ENCODE peak calls at places on chromosomes 6 and 20, in six cellular contexts. One of them, this sample, is unnamed.
A peak's percentile ranks its signal among the peaks of the same experiment; 100 is the strongest.

GRCh38 chr6:39196648-39197047 is 32.6 kb downstream of the KCNK5 start:
- DNase-seq in transverse colon: no peak
- DNase-seq in thoracic aorta: no peak
- DNase-seq in body of pancreas: no peak
- DNase-seq in heart right ventricle: no peak
- DNase-seq in prostate gland: no peak
- DNase-seq in this sample: peak; percentile 1

GRCh38 chr20:62164879-62165761 is 17.7 kb upstream of the MTG2 start:
- DNase-seq in thoracic aorta: no peak
- DNase-seq in body of pancreas: no peak
- DNase-seq in transverse colon: no peak
- DNase-seq in heart right ventricle: no peak
- DNase-seq in prostate gland: no peak
- DNase-seq in this sample: no peak

GRCh38 chr6:158284340-158285210 is 27.7 kb upstream of the TULP4 start:
- DNase-seq in heart right ventricle: no peak
- DNase-seq in transverse colon: no peak
- DNase-seq in body of pancreas: no peak
- DNase-seq in thoracic aorta: no peak
- DNase-seq in prostate gland: peak; percentile 10
- DNase-seq in this sample: peak; percentile 14

GRCh38 chr20:63521602-63522001 is 1.0 kb downstream of the PPDPF start:
- DNase-seq in transverse colon: no peak
- DNase-seq in heart right ventricle: peak; percentile 22
- DNase-seq in body of pancreas: no peak
- DNase-seq in prostate gland: no peak
- DNase-seq in thoracic aorta: no peak
- DNase-seq in this sample: no peak

GRCh38 chr6:44001318-44001868 is 125.9 kb downstream of the MRPL14 start:
- DNase-seq in prostate gland: no peak
- DNase-seq in body of pancreas: no peak
- DNase-seq in thoracic aorta: no peak
- DNase-seq in transverse colon: no peak
- DNase-seq in heart right ventricle: no peak
- DNase-seq in this sample: no peak

GRCh38 chr20:56032251-56032650 is 26.9 kb upstream of the CBLN4 start:
- DNase-seq in transverse colon: no peak
- DNase-seq in prostate gland: no peak
- DNase-seq in body of pancreas: no peak
- DNase-seq in thoracic aorta: no peak
- DNase-seq in heart right ventricle: no peak
- DNase-seq in this sample: no peak

GRCh38 chr6:145012039-145012662 is 723.2 kb downstream of the EPM2A start:
- DNase-seq in prostate gland: no peak
- DNase-seq in thoracic aorta: no peak
- DNase-seq in body of pancreas: no peak
- DNase-seq in transverse colon: no peak
- DNase-seq in heart right ventricle: no peak
- DNase-seq in this sample: no peak

GRCh38 chr6:136647363-136647763 is 97.1 kb upstream of the MAP7 start:
- DNase-seq in thoracic aorta: no peak
- DNase-seq in body of pancreas: peak; percentile 65
- DNase-seq in transverse colon: no peak
- DNase-seq in heart right ventricle: no peak
- DNase-seq in prostate gland: no peak
- DNase-seq in this sample: peak; percentile 65

GRCh38 chr6:53269827-53270226 is 78.9 kb downstream of the ELOVL5 start:
- DNase-seq in heart right ventricle: no peak
- DNase-seq in transverse colon: no peak
- DNase-seq in prostate gland: no peak
- DNase-seq in thoracic aorta: no peak
- DNase-seq in body of pancreas: no peak
- DNase-seq in this sample: no peak

GRCh38 chr6:22113046-22113766 is 183.6 kb downstream of the PRL start:
- DNase-seq in body of pancreas: peak; percentile 16
- DNase-seq in transverse colon: no peak
- DNase-seq in heart right ventricle: no peak
- DNase-seq in thoracic aorta: peak; percentile 14
- DNase-seq in prostate gland: no peak
- DNase-seq in this sample: no peak

GRCh38 chr6:155495011-155495768 is 39.6 kb upstream of the NOX3 start:
- DNase-seq in thoracic aorta: no peak
- DNase-seq in transverse colon: peak; percentile 21
- DNase-seq in body of pancreas: peak; percentile 41
- DNase-seq in heart right ventricle: peak; percentile 18
- DNase-seq in prostate gland: no peak
- DNase-seq in this sample: no peak

GRCh38 chr6:105212587-105212986 is 32.8 kb upstream of the POPDC3 start:
- DNase-seq in body of pancreas: no peak
- DNase-seq in heart right ventricle: no peak
- DNase-seq in transverse colon: no peak
- DNase-seq in thoracic aorta: no peak
- DNase-seq in prostate gland: no peak
- DNase-seq in this sample: no peak

GRCh38 chr20:49695830-49696229 is 17.8 kb downstream of the B4GALT5 start:
- DNase-seq in transverse colon: no peak
- DNase-seq in heart right ventricle: no peak
- DNase-seq in body of pancreas: no peak
- DNase-seq in thoracic aorta: no peak
- DNase-seq in prostate gland: no peak
- DNase-seq in this sample: no peak

GRCh38 chr6:82507112-82507511 is 143.5 kb downstream of the TPBG start:
- DNase-seq in prostate gland: no peak
- DNase-seq in body of pancreas: no peak
- DNase-seq in thoracic aorta: no peak
- DNase-seq in transverse colon: no peak
- DNase-seq in heart right ventricle: no peak
- DNase-seq in this sample: no peak

GRCh38 chr6:127904160-127904559 is 3.3 kb upstream of the THEMIS start:
- DNase-seq in transverse colon: no peak
- DNase-seq in heart right ventricle: no peak
- DNase-seq in prostate gland: no peak
- DNase-seq in thoracic aorta: no peak
- DNase-seq in body of pancreas: no peak
- DNase-seq in this sample: no peak

GRCh38 chr20:47392721-47393073 is 36.2 kb upstream of the ZMYND8 start:
- DNase-seq in body of pancreas: no peak
- DNase-seq in prostate gland: no peak
- DNase-seq in transverse colon: no peak
- DNase-seq in thoracic aorta: no peak
- DNase-seq in heart right ventricle: no peak
- DNase-seq in this sample: no peak

GRCh38 chr20:50318709-50319108 is 128.1 kb downstream of the CEBPB start:
- DNase-seq in prostate gland: no peak
- DNase-seq in transverse colon: peak; percentile 10
- DNase-seq in thoracic aorta: no peak
- DNase-seq in heart right ventricle: no peak
- DNase-seq in body of pancreas: no peak
- DNase-seq in this sample: no peak

GRCh38 chr6:143432588-143432987 is 17.9 kb downstream of the ADAT2 start:
- DNase-seq in thoracic aorta: no peak
- DNase-seq in heart right ventricle: no peak
- DNase-seq in body of pancreas: no peak
- DNase-seq in prostate gland: no peak
- DNase-seq in transverse colon: no peak
- DNase-seq in this sample: no peak

GRCh38 chr6:134674562-134674961 is 275.3 kb downstream of the ALDH8A1 start:
- DNase-seq in body of pancreas: no peak
- DNase-seq in prostate gland: no peak
- DNase-seq in thoracic aorta: no peak
- DNase-seq in heart right ventricle: no peak
- DNase-seq in transverse colon: no peak
- DNase-seq in this sample: no peak

GRCh38 chr6:41942045-41942851 is 640 bp upstream of the CCND3 start:
- DNase-seq in transverse colon: no peak
- DNase-seq in prostate gland: no peak
- DNase-seq in body of pancreas: no peak
- DNase-seq in heart right ventricle: no peak
- DNase-seq in thoracic aorta: no peak
- DNase-seq in this sample: no peak

GRCh38 chr6:131958551-131959470 is 7.6 kb upstream of the CCN2 start:
- DNase-seq in thoracic aorta: no peak
- DNase-seq in transverse colon: peak; percentile 63
- DNase-seq in heart right ventricle: no peak
- DNase-seq in body of pancreas: peak; percentile 53
- DNase-seq in prostate gland: no peak
- DNase-seq in this sample: no peak

GRCh38 chr6:170296746-170297576 is 6.1 kb upstream of the DLL1 start:
- DNase-seq in body of pancreas: no peak
- DNase-seq in prostate gland: no peak
- DNase-seq in heart right ventricle: no peak
- DNase-seq in transverse colon: no peak
- DNase-seq in thoracic aorta: no peak
- DNase-seq in this sample: no peak

GRCh38 chr6:167825759-167826229 is 917 bp upstream of the AFDN start:
- DNase-seq in transverse colon: peak; percentile 85
- DNase-seq in prostate gland: peak; percentile 80
- DNase-seq in heart right ventricle: peak; percentile 44
- DNase-seq in body of pancreas: peak; percentile 86
- DNase-seq in thoracic aorta: no peak
- DNase-seq in this sample: no peak

GRCh38 chr6:142566628-142567396 is 265.0 kb downstream of the ADGRG6 start:
- DNase-seq in transverse colon: peak; percentile 38
- DNase-seq in body of pancreas: peak; percentile 50
- DNase-seq in thoracic aorta: no peak
- DNase-seq in prostate gland: peak; percentile 20
- DNase-seq in heart right ventricle: no peak
- DNase-seq in this sample: no peak

GRCh38 chr20:63151554-63152321 is 64.2 kb downstream of the YTHDF1 start:
- DNase-seq in prostate gland: no peak
- DNase-seq in thoracic aorta: no peak
- DNase-seq in heart right ventricle: peak; percentile 16
- DNase-seq in transverse colon: no peak
- DNase-seq in body of pancreas: peak; percentile 20
- DNase-seq in this sample: no peak

GRCh38 chr6:15943423-15943822 is 185.5 kb upstream of the MYLIP start:
- DNase-seq in transverse colon: no peak
- DNase-seq in body of pancreas: no peak
- DNase-seq in heart right ventricle: no peak
- DNase-seq in thoracic aorta: no peak
- DNase-seq in prostate gland: no peak
- DNase-seq in this sample: no peak

GRCh38 chr20:37986063-37986858 is 47.0 kb downstream of the TTI1 start:
- DNase-seq in thoracic aorta: no peak
- DNase-seq in heart right ventricle: no peak
- DNase-seq in transverse colon: no peak
- DNase-seq in body of pancreas: no peak
- DNase-seq in prostate gland: no peak
- DNase-seq in this sample: no peak

GRCh38 chr6:46453756-46454316 is 37.4 kb downstream of the RCAN2 start:
- DNase-seq in prostate gland: no peak
- DNase-seq in thoracic aorta: no peak
- DNase-seq in transverse colon: no peak
- DNase-seq in heart right ventricle: no peak
- DNase-seq in body of pancreas: no peak
- DNase-seq in this sample: no peak

GRCh38 chr6:551405-551804 is 105.5 kb downstream of the HUS1B start:
- DNase-seq in prostate gland: no peak
- DNase-seq in body of pancreas: no peak
- DNase-seq in thoracic aorta: no peak
- DNase-seq in heart right ventricle: no peak
- DNase-seq in transverse colon: no peak
- DNase-seq in this sample: no peak

GRCh38 chr6:23529902-23530301 is 596.1 kb upstream of the NRSN1 start:
- DNase-seq in thoracic aorta: no peak
- DNase-seq in transverse colon: no peak
- DNase-seq in heart right ventricle: no peak
- DNase-seq in prostate gland: no peak
- DNase-seq in body of pancreas: no peak
- DNase-seq in this sample: no peak

DNA sequence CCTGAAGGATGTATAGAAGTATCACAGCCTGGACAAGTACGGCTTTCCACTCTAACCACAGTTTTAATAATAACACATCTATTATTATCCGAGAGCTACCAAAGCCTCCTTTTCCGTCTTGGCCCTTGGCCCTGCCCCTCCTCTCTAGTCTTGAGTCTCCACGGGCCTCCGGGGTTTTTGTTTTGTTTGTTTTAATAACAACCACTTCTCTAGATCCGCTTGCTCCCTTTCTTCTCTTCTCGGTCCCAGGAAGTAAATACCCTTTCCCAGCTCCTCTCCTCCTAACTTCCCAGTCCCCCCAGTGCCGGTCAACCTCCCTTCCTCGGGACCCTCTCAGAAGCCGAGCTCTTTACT is 638 bp downstream of the LCA5 start:
- DNase-seq in thoracic aorta: no peak
- DNase-seq in prostate gland: peak; percentile 46
- DNase-seq in body of pancreas: peak; percentile 25
- DNase-seq in transverse colon: peak; percentile 17
- DNase-seq in heart right ventricle: no peak
- DNase-seq in this sample: no peak
- H3K27ac ChIP-seq in thoracic aorta: peak overlapping the region; percentile 96
- H3K27ac ChIP-seq in prostate gland: peak overlapping the region; percentile 91
- H3K27ac ChIP-seq in body of pancreas: peak overlapping the region; percentile 85
- H3K27ac ChIP-seq in transverse colon: peak overlapping the region; percentile 90
- H3K27ac ChIP-seq in heart right ventricle: peak overlapping the region; percentile 86
- H3K27ac ChIP-seq in this sample: peak overlapping the region; percentile 0

GRCh38 chr6:11427091-11427739 is 110.3 kb upstream of the TMEM170B start:
- DNase-seq in body of pancreas: no peak
- DNase-seq in prostate gland: no peak
- DNase-seq in heart right ventricle: no peak
- DNase-seq in thoracic aorta: no peak
- DNase-seq in transverse colon: no peak
- DNase-seq in this sample: no peak
- H3K4me1 ChIP-seq in body of pancreas: no peaks in the 10 kb centered on the region
- H3K4me1 ChIP-seq in prostate gland: no peaks in the 10 kb centered on the region
- H3K4me1 ChIP-seq in heart right ventricle: peaks cover 46% of the 10 kb centered on the region
- H3K4me1 ChIP-seq in thoracic aorta: peaks cover 32% of the 10 kb centered on the region
- H3K4me1 ChIP-seq in transverse colon: no peaks in the 10 kb centered on the region
- H3K4me1 ChIP-seq in this sample: no peaks in the 10 kb centered on the region

GRCh38 chr6:163118941-163119340 is 295.6 kb upstream of the QKI start:
- DNase-seq in heart right ventricle: no peak
- DNase-seq in prostate gland: no peak
- DNase-seq in transverse colon: no peak
- DNase-seq in body of pancreas: no peak
- DNase-seq in thoracic aorta: no peak
- DNase-seq in this sample: no peak
- H3K27me3 ChIP-seq in heart right ventricle: no peaks in the 10 kb centered on the region
- H3K27me3 ChIP-seq in prostate gland: no peaks in the 10 kb centered on the region
- H3K27me3 ChIP-seq in transverse colon: no peaks in the 10 kb centered on the region
- H3K27me3 ChIP-seq in body of pancreas: no peaks in the 10 kb centered on the region
- H3K27me3 ChIP-seq in thoracic aorta: no peaks in the 10 kb centered on the region
- H3K27me3 ChIP-seq in this sample: no peaks in the 10 kb centered on the region

GRCh38 chr6:40350942-40351217 is 236.3 kb downstream of the LRFN2 start:
- DNase-seq in heart right ventricle: no peak
- DNase-seq in body of pancreas: no peak
- DNase-seq in prostate gland: no peak
- DNase-seq in transverse colon: no peak
- DNase-seq in thoracic aorta: no peak
- DNase-seq in this sample: no peak

GRCh38 chr6:40350193-40350941 is 236.8 kb downstream of the LRFN2 start:
- DNase-seq in thoracic aorta: no peak
- DNase-seq in transverse colon: no peak
- DNase-seq in prostate gland: no peak
- DNase-seq in heart right ventricle: no peak
- DNase-seq in body of pancreas: no peak
- DNase-seq in this sample: no peak

GRCh38 chr6:40352527-40353170 is 234.5 kb downstream of the LRFN2 start:
- DNase-seq in transverse colon: no peak
- DNase-seq in prostate gland: no peak
- DNase-seq in thoracic aorta: no peak
- DNase-seq in heart right ventricle: no peak
- DNase-seq in body of pancreas: no peak
- DNase-seq in this sample: no peak

GRCh38 chr6:40353197-40353966 is 233.8 kb downstream of the LRFN2 start:
- DNase-seq in thoracic aorta: no peak
- DNase-seq in prostate gland: no peak
- DNase-seq in body of pancreas: no peak
- DNase-seq in transverse colon: no peak
- DNase-seq in heart right ventricle: no peak
- DNase-seq in this sample: no peak

GRCh38 chr6:40352006-40352405 is 235.2 kb downstream of the LRFN2 start:
- DNase-seq in heart right ventricle: no peak
- DNase-seq in transverse colon: no peak
- DNase-seq in thoracic aorta: no peak
- DNase-seq in prostate gland: no peak
- DNase-seq in body of pancreas: no peak
- DNase-seq in this sample: no peak
- H3K27ac ChIP-seq in heart right ventricle: no peak overlapping the region
- H3K27ac ChIP-seq in transverse colon: no peak overlapping the region
- H3K27ac ChIP-seq in thoracic aorta: no peak overlapping the region
- H3K27ac ChIP-seq in prostate gland: no peak overlapping the region
- H3K27ac ChIP-seq in body of pancreas: no peak overlapping the region
- H3K27ac ChIP-seq in this sample: no peak overlapping the region